ENCODE peak calls at places on chromosomes 5 and 9, in four cellular contexts. C, A, V and Y are unnamed samples. For H3K4me1, the result is how much of the 10 kb centered on the place peaks cover.

GRCh38 chr5:9599391-9599790 is 30.8 kb downstream of the TAS2R1 start:
- DNase-seq in C (no peak), A (no peak), V (no peak), Y (no peak)

GRCh38 chr9:94839398-94839797 is 112.9 kb downstream of the AOPEP start:
- DNase-seq in A (no peak), V (no peak), C (no peak), Y (no peak)

GRCh38 chr9:134325096-134325812 is 1.0 kb upstream of the RXRA start:
- DNase-seq in A (peak), V (peak), C (peak), Y (peak)

GRCh38 chr5:42811591-42812392 is at the start of gene SELENOP:
- DNase-seq in C (no peak), A (no peak), V (peak), Y (peak)

GRCh38 chr5:38360323-38361061 is 102.1 kb downstream of the EGFLAM start:
- DNase-seq in A (no peak), C (no peak), V (no peak), Y (no peak)

GRCh38 chr5:33852327-33852726 is 39.5 kb downstream of the ADAMTS12 start:
- DNase-seq in V (peak), A (peak), C (no peak), Y (no peak)

GRCh38 chr9:137881591-137882505 is 4.3 kb downstream of the CACNA1B start:
- DNase-seq in A (no peak), V (no peak), C (no peak), Y (no peak)

GRCh38 chr5:78627175-78627574 is 21.4 kb downstream of the LHFPL2 start:
- DNase-seq in V (peak), A (peak), C (no peak), Y (no peak)

GRCh38 chr5:34517249-34517648 is 138.9 kb upstream of the RAI14 start:
- DNase-seq in C (no peak), V (peak), A (peak), Y (no peak)

GRCh38 chr5:9787813-9788600 is 157.9 kb upstream of the TAS2R1 start:
- DNase-seq in A (no peak), C (peak), V (peak), Y (no peak)

GRCh38 chr5:75654693-75655315 is 43.6 kb downstream of the ANKDD1B start:
- DNase-seq in A (no peak), C (peak), V (no peak), Y (no peak)

GRCh38 chr5:102781786-102782185 is 26.7 kb downstream of the PAM start:
- DNase-seq in A (no peak), C (no peak), V (no peak), Y (no peak)

GRCh38 chr9:112494153-112494552 is 7.5 kb downstream of the KIAA1958 start:
- DNase-seq in V (no peak), C (no peak), A (no peak), Y (no peak)

GRCh38 chr9:112495614-112496013 is 9.0 kb downstream of the KIAA1958 start:
- DNase-seq in C (no peak), V (peak), A (no peak), Y (no peak)

GRCh38 chr9:112489876-112490661 is 3.4 kb downstream of the KIAA1958 start:
- DNase-seq in C (no peak), V (no peak), A (peak), Y (no peak)

GRCh38 chr9:112496074-112496722 is 9.6 kb downstream of the KIAA1958 start:
- DNase-seq in V (peak), C (no peak), A (no peak), Y (no peak)

DNA sequence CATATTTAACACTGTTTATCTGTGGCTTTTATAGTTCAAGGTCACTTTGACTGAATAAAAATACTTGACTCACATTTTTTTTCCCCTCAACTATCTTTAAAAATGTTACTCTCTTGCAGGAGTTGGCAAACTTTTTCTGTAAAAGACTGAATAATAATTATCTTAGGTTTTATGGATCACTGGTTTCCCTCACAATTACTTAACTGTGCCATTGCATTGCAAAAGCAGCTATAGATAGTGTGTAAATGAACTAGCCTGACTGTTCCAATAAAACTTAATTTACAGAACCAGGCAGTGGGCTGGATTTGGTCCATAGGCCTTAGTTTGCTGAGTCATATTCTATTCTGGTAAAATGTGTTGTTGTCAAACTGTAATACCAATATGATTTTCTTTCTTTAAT is 7.1 kb downstream of the KIAA1958 start:
- DNase-seq in V (peak), A (peak), C (no peak), Y (no peak)
- H3K4me1 ChIP-seq in V (under half), A (under half), C (under half), Y (under half)

GRCh38 chr9:111731916-111732315 is 62.8 kb downstream of the SHOC1 start:
- DNase-seq in A (peak), C (no peak), V (peak), Y (no peak)

GRCh38 chr9:111728617-111729366 is 65.9 kb downstream of the SHOC1 start:
- DNase-seq in A (peak), C (no peak), V (peak), Y (no peak)

GRCh38 chr9:111730937-111731567 is 63.7 kb downstream of the SHOC1 start:
- DNase-seq in A (peak), C (no peak), V (peak), Y (no peak)

GRCh38 chr9:111726949-111727348 is 65.5 kb downstream of the GNG10 start:
- DNase-seq in A (no peak), C (no peak), V (no peak), Y (no peak)

DNA sequence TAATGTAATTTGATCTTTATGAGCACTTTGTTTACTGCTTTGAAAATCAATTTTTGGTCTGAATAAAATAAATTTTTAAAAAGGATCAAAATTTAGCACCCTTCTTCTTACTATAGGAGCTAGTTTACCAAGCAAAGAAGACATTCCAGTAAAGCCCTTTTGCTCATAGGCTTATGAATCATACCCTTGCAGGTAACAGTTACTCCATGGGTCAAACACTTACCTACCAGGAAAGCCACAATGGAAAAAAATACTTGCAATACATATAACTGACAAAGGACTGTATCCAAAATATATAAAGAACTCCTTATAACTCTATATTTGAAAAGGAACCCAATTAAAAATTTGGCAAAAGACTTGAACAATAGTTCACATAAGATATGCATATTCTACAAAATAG is 66.6 kb downstream of the SHOC1 start:
- DNase-seq in V (peak), A (peak), C (no peak), Y (no peak)
- H3K27ac ChIP-seq in V (no peak), A (no peak), C (no peak), Y (no peak)

DNA sequence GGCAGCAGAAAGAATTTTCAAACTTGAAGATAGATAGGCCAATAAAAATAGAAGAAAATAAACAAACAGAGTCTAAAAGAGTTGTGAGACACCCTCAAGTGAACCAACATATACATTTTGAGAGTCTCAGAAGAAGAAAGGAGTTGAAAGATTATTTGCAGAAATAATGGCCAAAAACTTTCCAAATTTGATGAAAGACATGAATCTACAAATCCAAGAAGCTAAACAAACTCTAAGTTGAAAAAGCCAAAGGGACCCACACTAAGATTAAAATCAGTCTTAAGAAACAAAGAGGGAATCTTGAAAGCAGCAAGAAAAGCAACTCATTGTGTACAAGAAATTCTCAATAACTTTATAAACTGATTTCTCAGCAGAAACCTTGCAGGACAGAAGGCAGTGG is 137.0 kb downstream of the SAXO1 start:
- DNase-seq in C (no peak), V (no peak), A (no peak), Y (no peak)
- H3K4me1 ChIP-seq in C (under half), V (under half), A (under half), Y (under half)

DNA sequence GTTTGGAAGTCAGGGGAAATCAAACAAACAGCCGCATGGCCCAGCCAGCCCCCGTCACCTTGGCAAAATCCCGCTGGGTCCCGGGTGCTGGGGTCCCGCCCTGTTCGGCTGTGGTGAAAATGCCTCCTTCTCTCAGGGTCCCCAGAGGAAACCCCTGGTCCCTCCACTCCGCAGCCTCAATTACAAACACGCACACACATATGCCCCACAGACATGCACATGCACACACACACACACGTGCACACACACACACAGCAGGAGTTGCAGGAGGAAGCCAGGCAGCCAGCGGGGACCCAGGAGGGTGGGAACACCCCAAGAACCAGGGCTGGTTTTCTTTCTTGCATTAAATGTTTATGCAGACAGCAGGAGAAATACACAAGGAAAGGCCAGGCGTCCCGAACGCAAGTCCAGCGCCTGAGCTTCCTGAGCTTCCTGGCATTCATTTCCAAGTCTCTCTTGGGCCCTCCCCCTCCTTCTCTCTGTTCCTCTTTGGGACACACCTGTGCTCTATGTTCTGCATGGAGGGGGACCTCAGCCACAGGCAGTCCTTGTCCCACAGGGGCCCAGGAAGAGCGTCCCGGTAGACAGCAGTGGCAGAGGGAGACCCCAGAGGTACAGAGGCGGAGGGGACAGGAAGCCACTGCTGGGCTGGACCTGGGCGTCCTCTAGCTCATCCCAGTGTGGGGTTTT is 221.4 kb upstream of the IER5L start:
- DNase-seq in V (no peak), C (no peak), A (no peak), Y (no peak)
- H3K27ac ChIP-seq in V (peak), C (no peak), A (no peak), Y (no peak)

GRCh38 chr5:147481376-147481775 is 28.5 kb downstream of the DPYSL3 start:
- DNase-seq in V (peak), A (peak), C (no peak), Y (no peak)
- H3K4me1 ChIP-seq in V (under half), A (under half), C (under half), Y (under half)

DNA sequence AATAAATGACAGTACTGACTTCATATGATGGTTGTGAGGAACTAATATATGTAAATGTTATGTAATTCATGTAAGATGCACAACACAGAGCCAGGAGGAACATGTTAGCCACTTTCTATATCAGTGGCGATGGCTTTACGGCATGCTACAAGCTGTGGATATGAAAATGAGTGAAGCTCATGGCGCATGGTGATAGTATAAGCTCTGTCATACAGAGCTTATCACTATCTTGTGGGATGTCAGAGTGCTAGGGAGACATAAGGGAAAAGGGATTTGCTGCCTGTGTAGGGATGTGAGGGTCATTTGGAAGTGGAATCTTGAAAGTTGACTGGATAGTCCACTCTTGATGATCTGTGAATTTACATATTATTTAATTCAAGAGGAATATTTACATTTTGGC is 13.6 kb downstream of the CPEB4 start:
- DNase-seq in A (no peak), C (no peak), V (no peak), Y (no peak)
- H3K27ac ChIP-seq in A (no peak), C (no peak), V (peak), Y (no peak)

DNA sequence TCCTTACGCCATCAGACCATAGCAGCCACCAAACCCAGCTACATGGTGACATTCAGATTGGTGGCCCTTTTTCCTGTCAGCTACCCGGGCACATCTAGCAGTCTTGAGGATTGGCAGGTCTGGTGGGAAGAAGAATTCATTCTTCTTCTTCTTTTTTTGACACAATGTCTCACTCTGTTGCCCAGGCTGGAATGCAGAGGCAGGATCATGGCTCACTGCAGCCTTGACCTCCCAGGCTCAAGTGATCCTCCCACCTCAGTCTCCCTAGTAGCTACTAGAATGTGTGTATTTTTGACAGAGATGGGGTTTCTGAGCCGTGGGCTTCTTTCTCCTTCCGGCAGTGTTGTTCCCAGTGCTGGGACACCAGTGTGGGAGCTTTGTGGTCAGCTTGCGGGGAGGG is 3.3 kb downstream of the NTMT1 start:
- DNase-seq in V (no peak), C (no peak), A (no peak), Y (no peak)
- H3K4me1 ChIP-seq in V (under half), C (half or more), A (under half), Y (half or more)

DNA sequence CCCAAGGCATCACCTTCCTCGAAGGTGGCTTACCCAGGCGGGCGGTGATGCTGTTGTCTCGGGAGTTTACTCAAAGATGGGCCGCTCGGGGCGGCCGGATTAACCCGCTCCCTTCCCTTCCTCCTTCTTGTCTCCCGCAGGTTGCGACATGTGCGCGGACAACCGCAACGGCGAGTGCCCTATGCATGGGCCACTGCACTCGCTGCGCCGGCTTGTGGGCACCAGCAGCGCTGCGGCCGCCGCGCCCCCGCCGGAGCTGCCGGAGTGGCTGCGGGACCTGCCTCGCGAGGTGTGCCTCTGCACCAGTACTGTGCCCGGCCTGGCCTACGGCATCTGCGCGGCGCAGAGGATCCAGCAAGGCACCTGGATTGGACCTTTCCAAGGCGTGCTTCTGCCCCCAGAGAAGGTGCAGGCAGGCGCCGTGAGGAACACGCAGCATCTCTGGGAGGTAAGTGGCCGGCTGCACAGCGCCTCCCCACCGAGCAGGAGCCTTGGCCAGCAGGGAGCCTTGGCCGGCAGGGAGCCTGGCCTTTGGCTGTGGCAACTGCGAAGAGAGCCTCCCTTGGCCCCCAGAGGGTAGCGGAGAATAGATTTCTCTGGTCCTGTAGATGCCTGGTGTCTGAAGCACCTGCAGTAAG is 10.6 kb downstream of the PRDM6 start:
- DNase-seq in C (peak), V (no peak), A (peak), Y (no peak)
- H3K27ac ChIP-seq in C (no peak), V (no peak), A (peak), Y (no peak)

GRCh38 chr5:55601209-55601618 is 66.5 kb upstream of the PLPP1 start:
- DNase-seq in A (peak), V (peak), C (peak), Y (peak)
- H3K4me1 ChIP-seq in A (under half), V (under half), C (half or more), Y (under half)